ENCODE peak calls at places on chromosomes 2 and 18, in ten cellular contexts. I is fibroblast of lung; E is neural progenitor cell; P is A549; H is IMR-90; L is effector memory CD4-positive, alpha-beta T cell; Q is SK-N-SH; R is A673; O is AG04450; J is Peyer's patch. N is an unnamed sample.

GRCh38 chr2:100278986-100279385 is 43.3 kb downstream of the LONRF2 start:
- DNase-seq in J (no peak), R (no peak), E (no peak), H (no peak), L (no peak), I (no peak), O (no peak), P (no peak), Q (no peak), N (no peak)

GRCh38 chr2:110866496-110866895 is 134.1 kb downstream of the ACOXL start:
- DNase-seq in L (no peak), Q (no peak), R (no peak), O (no peak), J (no peak), I (peak; percentile 8), P (no peak), H (no peak), E (peak; percentile 31), N (no peak)

GRCh38 chr2:68319397-68320117 is at the start of gene CNRIP1:
- DNase-seq in I (peak; percentile 77), J (peak; percentile 57), R (peak; percentile 88), L (no peak), H (peak; percentile 83), O (peak; percentile 48), E (peak; percentile 85), P (peak; percentile 49), Q (peak; percentile 87), N (peak; percentile 48)

GRCh38 chr2:23624915-23625314 is 239.9 kb downstream of the KLHL29 start:
- DNase-seq in E (no peak), O (no peak), R (no peak), H (no peak), L (no peak), Q (no peak), I (no peak), P (no peak), J (no peak), N (peak; percentile 85)

GRCh38 chr2:25343187-25343825 is 1.6 kb upstream of the DNMT3A start:
- DNase-seq in I (no peak), P (no peak), E (no peak), O (no peak), L (no peak), Q (peak; percentile 30), H (no peak), J (no peak), R (no peak), N (no peak)

GRCh38 chr2:47173986-47174730 is 19.1 kb upstream of the STPG4 start:
- DNase-seq in J (no peak), E (no peak), L (no peak), P (no peak), I (no peak), Q (no peak), O (no peak), H (no peak), R (no peak), N (no peak)

GRCh38 chr2:38619458-38620164 is 16.9 kb upstream of the HNRNPLL start:
- DNase-seq in E (no peak), O (no peak), H (peak; percentile 67), J (no peak), L (no peak), P (no peak), R (no peak), Q (no peak), I (peak; percentile 61), N (no peak)

GRCh38 chr2:11744631-11745394 is 1.6 kb upstream of the LPIN1 start:
- DNase-seq in E (peak; percentile 75), O (no peak), H (peak; percentile 59), J (peak; percentile 55), R (peak; percentile 58), L (no peak), I (peak; percentile 57), Q (peak; percentile 71), P (peak; percentile 67), N (peak; percentile 66)

GRCh38 chr2:62787381-62787780 is 81.9 kb downstream of the EHBP1 start:
- DNase-seq in Q (peak; percentile 31), H (peak; percentile 51), I (peak; percentile 47), P (peak; percentile 50), R (peak; percentile 76), L (no peak), E (peak; percentile 42), J (no peak), O (no peak), N (no peak)

DNA sequence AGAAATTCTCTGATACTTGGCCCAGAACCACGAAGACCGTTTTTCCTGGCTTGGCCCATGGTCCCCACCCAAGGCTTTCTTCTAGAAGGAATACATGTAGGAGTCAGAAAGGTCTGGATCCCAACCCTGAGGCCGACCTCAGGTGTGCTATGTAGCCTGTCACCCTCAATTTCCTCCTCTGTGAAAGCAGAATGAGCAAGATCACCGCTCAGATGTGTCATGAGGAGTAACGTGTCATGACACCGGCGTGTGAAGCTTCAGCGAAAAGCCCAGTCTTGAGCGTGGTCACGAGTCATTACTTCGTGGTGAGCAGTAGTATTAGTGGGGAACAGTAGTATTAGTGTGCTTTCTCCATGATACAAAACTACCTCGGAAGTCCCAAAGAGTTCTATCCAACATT is 103.4 kb downstream of the ALPK2 start:
- DNase-seq in P (no peak), I (peak; percentile 69), L (no peak), J (no peak), H (peak; percentile 84), O (peak; percentile 18), Q (no peak), R (no peak), E (no peak), N (no peak)
- H3K27ac ChIP-seq in P (peak overlapping the region; percentile 94), I (no peak overlapping the region), L (no peak overlapping the region), J (no peak overlapping the region), H (no peak overlapping the region), O (no peak overlapping the region), Q (no peak overlapping the region), R (no peak overlapping the region), E (no peak overlapping the region), N (no peak overlapping the region)

DNA sequence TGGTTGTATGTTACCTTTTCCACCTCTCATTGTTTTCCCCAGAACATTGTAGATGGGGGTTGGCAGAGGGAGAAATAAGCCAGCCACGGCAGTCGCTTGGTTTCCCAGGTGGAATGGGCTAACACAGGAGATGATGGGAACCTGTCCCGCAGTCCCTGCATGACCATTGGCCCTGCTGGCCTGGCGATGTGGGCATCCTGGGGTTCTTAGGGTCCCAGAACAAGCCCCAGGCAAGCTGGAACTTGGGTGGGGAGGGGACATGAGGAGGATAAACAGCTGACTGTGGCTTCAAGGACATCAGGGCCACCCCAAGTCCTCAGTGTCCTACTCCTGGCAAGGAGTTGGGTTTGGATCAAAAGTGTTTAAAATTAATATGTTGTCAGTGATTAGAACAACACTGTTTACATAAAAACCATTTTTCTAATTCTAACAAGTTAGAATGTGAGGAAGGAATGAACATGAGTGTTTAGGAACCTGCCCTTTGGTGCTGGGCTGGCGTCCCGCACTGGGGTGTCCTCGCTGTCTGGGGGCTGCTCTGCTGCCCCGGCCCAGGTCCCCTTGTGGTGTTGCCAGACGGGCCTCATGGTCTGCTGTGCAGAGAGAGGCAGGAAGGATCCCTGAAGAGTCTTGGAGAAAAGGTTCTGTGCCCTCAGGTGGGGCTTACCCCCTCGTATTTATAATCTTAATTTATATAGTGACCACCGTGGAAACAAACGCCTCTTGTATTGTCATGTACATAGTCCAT is 95.1 kb downstream of the USP40 start:
- DNase-seq in E (no peak), O (no peak), R (no peak), Q (no peak), L (no peak), I (no peak), H (no peak), J (no peak), P (no peak), N (no peak)
- H3K27ac ChIP-seq in E (no peak overlapping the region), O (no peak overlapping the region), R (no peak overlapping the region), Q (no peak overlapping the region), L (no peak overlapping the region), I (no peak overlapping the region), H (no peak overlapping the region), J (no peak overlapping the region), P (peak overlapping the region; percentile 98), N (peak overlapping the region; percentile 61)

DNA sequence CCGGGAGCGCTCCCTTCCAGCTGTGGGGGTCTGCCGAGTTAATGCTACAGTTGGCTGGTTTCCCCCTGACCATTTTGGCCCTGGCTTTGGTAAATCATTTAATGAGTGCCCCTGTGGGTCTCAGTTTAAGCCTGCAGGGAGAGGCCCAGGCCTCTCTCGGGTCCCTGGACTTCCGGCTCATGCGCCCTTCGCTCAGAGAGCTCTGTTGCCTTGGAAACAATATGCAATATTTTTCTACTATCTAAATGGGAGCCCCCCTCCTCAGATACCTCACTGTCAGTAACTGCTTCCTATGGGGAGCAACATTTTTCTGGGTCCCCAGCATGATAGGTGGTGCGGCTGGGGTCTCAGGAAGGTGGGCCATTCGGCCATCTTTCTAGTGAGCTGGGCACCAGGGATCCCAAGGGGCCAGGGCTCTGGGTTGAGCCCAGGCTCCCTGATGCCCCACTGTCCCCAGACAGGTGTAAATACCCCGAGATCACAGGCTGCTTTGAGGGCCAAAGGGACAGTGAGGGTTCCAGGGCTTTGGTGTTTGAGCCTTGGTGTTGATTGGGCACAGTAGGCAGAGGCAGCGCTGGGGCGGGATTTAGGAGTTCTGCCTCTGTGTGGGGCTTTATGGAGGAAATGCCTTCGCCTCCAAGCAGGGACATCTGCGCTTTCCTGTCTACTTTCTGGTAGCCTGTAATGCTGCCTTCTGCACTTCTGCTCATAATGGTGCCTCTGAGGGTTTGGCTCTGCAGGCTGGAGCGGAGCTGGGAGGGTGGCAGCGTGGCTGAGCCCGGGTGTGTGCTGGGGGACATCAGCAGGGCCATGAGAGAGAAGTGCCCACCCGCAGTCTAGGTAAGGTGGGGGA is 5.2 kb downstream of the ITM2C start:
- DNase-seq in J (peak; percentile 48), R (peak; percentile 37), O (no peak), E (no peak), P (no peak), H (no peak), I (no peak), L (no peak), Q (peak; percentile 77), N (no peak)
- H3K27ac ChIP-seq in J (peak overlapping the region; percentile 8), R (peak overlapping the region; percentile 91), O (no peak overlapping the region), E (no peak overlapping the region), P (no peak overlapping the region), H (no peak overlapping the region), I (no peak overlapping the region), L (no peak overlapping the region), Q (no peak overlapping the region), N (peak overlapping the region; percentile 41)

GRCh38 chr2:218734190-218734975 is 23.7 kb downstream of the TTLL4 start:
- DNase-seq in Q (no peak), I (no peak), O (no peak), E (no peak), P (no peak), L (no peak), H (peak; percentile 23), J (no peak), R (no peak), N (no peak)
- H3K27ac ChIP-seq in Q (no peak overlapping the region), I (peak overlapping the region; percentile 53), O (peak overlapping the region; percentile 52), E (no peak overlapping the region), P (peak overlapping the region; percentile 31), L (no peak overlapping the region), H (peak overlapping the region; percentile 30), J (no peak overlapping the region), R (peak overlapping the region; percentile 37), N (no peak overlapping the region)